ENCODE peak calls at places on chromosomes 1 and 21, in five cellular contexts. A is Peyer's patch; U is cardiac fibroblast; V is psoas muscle; N is CD4-positive, alpha-beta memory T cell. T is an unnamed sample.

GRCh38 chr1:196678510-196678884 is 26.7 kb downstream of the CFH start:
- DNase-seq in U (peak; percentile 79), N (no peak), A (no peak), V (no peak), T (no peak)

GRCh38 chr1:153360190-153360589 is 2.5 kb downstream of the S100A9 start:
- DNase-seq in N (no peak), V (no peak), A (no peak), U (no peak), T (no peak)

GRCh38 chr1:30801826-30802198 is 44.2 kb upstream of the LAPTM5 start:
- DNase-seq in A (peak; percentile 92), N (peak; percentile 64), U (peak; percentile 65), V (peak; percentile 80), T (peak; percentile 91)

GRCh38 chr1:3015744-3016143 is 5.5 kb upstream of the ACTRT2 start:
- DNase-seq in A (no peak), U (no peak), V (no peak), N (no peak), T (no peak)

GRCh38 chr1:227369102-227369760 is 50.9 kb upstream of the CDC42BPA start:
- DNase-seq in V (no peak), N (no peak), U (no peak), A (no peak), T (no peak)

GRCh38 chr21:34743831-34744230 is 75.0 kb downstream of the CLIC6 start:
- DNase-seq in N (no peak), V (peak; percentile 72), A (no peak), U (peak; percentile 84), T (peak; percentile 41)

GRCh38 chr1:160418483-160418882 is 18.1 kb downstream of the VANGL2 start:
- DNase-seq in U (no peak), N (no peak), V (no peak), A (no peak), T (no peak)

GRCh38 chr1:183218981-183219621 is 33.0 kb downstream of the LAMC2 start:
- DNase-seq in N (peak; percentile 53), V (no peak), A (no peak), U (no peak), T (no peak)

GRCh38 chr1:28058168-28058567 is 30.2 kb downstream of the EYA3 start:
- DNase-seq in U (no peak), N (no peak), V (no peak), A (no peak), T (no peak)

GRCh38 chr1:160362168-160362941 is 4.5 kb upstream of the NHLH1 start:
- DNase-seq in A (no peak), U (no peak), N (no peak), V (no peak), T (no peak)

GRCh38 chr1:47940779-47941178 is 56.4 kb downstream of the TRABD2B start:
- DNase-seq in U (no peak), A (no peak), N (no peak), V (no peak), T (no peak)

GRCh38 chr1:40199126-40199525 is 37.9 kb downstream of the RLF start:
- DNase-seq in V (no peak), N (no peak), A (no peak), U (no peak), T (no peak)

GRCh38 chr21:40029888-40030287 is 162.7 kb downstream of the PCP4 start:
- DNase-seq in V (no peak), U (no peak), A (no peak), N (no peak), T (no peak)

GRCh38 chr1:227792216-227793078 is 23.0 kb upstream of the PRSS38 start:
- DNase-seq in N (no peak), A (no peak), V (no peak), U (no peak), T (peak; percentile 4)

GRCh38 chr1:234871710-234872262 is 256.9 kb downstream of the TOMM20 start:
- DNase-seq in V (no peak), N (no peak), A (no peak), U (no peak), T (no peak)

GRCh38 chr1:160953030-160953429 is 1.6 kb downstream of the ITLN2 start:
- DNase-seq in N (no peak), U (peak; percentile 25), V (no peak), A (no peak), T (no peak)

GRCh38 chr21:41759214-41759840 is 7.5 kb downstream of the RIPK4 start:
- DNase-seq in U (no peak), A (no peak), N (no peak), V (no peak), T (no peak)
- H3K4me3 ChIP-seq in U (no peak overlapping the region), A (no peak overlapping the region), N (no peak overlapping the region), V (no peak overlapping the region), T (no peak overlapping the region)

GRCh38 chr1:155009221-155009711 is 6.7 kb downstream of the ZBTB7B start:
- DNase-seq in N (peak; percentile 64), U (no peak), V (no peak), A (no peak), T (no peak)
- H3K4me3 ChIP-seq in N (peak overlapping the region; percentile 76), U (no peak overlapping the region), V (peak overlapping the region; percentile 62), A (peak overlapping the region; percentile 55), T (peak overlapping the region; percentile 50)

DNA sequence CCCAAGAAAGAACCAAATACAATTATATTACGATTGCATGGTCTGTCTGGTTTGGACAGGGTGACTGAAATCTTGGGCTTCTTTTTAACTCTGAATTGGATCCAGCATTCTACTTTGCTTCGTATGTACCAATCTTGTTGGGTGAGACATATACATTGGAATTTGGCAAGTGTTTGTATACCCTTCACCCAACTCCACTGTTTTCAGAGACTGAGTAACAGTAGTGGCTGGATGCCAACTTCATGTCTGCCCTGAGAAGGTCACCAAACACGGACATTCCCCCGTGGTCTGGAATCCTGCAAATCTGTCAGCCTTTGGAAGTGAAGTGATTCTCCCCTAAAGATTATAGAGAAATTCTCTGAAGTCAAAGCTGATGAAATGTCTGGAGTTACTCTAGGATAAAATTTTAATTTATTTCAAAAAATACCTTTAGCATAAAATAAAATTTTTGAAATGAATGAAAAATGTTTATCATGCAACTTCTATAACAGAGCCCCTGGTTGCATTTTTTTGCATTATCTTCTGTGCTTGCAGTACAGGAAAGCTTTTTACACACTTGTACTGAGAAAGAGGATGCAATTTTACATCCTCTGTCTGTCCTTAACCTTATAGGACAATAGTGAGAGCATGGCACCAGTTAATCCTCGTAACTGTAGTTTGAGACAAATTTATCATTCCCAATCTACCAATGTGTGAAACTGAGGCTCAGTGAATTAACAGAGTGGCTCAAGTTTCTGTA is 201.8 kb downstream of the DISC1 start:
- DNase-seq in U (peak; percentile 99), A (no peak), N (no peak), V (no peak), T (no peak)
- H3K4me3 ChIP-seq in U (no peak overlapping the region), A (no peak overlapping the region), N (no peak overlapping the region), V (no peak overlapping the region), T (no peak overlapping the region)

DNA sequence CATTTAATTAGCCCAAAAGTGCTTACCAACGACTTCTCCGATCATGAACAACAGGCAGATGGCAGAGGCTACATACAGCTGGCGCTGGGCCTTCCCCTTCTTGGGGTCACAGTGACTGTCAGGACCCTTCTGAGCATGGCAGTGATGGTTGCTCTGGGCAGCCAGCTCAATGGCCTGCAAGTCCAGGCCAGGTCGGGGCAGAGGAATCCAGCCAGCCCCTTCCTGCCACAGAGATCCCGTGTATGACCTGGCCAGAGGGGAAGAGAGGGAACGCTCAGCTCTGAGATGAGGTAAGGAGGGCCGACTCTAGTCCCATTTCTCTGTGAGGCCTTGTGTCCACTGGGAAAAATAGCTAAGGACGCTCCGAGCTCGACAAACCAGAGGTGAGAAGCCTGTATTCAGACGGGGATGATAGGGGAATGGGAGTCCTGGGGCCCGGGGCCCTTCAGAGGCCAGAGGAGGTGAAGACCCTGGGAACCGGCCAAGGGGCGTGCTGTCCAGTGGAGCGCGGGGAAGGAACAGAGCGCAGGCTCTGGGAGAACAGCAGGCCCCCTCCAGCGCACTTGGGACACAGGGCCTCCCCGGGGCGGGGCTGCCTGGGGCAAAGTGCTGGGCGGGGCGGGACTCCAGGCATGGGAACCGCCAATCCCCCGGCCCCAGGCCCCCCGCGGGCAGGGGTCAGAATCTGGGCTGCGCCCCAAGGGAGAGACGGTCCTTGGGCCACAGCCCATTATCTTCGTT is 777 bp downstream of the SLC30A2 start:
- DNase-seq in V (peak; percentile 29), N (no peak), U (no peak), A (no peak), T (no peak)
- H3K4me3 ChIP-seq in V (peak overlapping the region; percentile 53), N (no peak overlapping the region), U (no peak overlapping the region), A (peak overlapping the region; percentile 40), T (no peak overlapping the region)

GRCh38 chr21:45410865-45411809 is 6.2 kb downstream of the COL18A1 start:
- DNase-seq in N (peak; percentile 7), A (no peak), V (peak; percentile 15), U (no peak), T (no peak)

GRCh38 chr21:45411810-45412206 is 6.8 kb downstream of the COL18A1 start:
- DNase-seq in V (peak; percentile 2), U (no peak), A (no peak), N (no peak), T (no peak)

GRCh38 chr21:45409466-45410150 is 4.6 kb downstream of the COL18A1 start:
- DNase-seq in V (peak; percentile 39), A (no peak), N (peak; percentile 3), U (no peak), T (no peak)

GRCh38 chr21:45408811-45409261 is 3.9 kb downstream of the COL18A1 start:
- DNase-seq in V (peak; percentile 11), A (no peak), U (no peak), N (peak; percentile 31), T (no peak)

DNA sequence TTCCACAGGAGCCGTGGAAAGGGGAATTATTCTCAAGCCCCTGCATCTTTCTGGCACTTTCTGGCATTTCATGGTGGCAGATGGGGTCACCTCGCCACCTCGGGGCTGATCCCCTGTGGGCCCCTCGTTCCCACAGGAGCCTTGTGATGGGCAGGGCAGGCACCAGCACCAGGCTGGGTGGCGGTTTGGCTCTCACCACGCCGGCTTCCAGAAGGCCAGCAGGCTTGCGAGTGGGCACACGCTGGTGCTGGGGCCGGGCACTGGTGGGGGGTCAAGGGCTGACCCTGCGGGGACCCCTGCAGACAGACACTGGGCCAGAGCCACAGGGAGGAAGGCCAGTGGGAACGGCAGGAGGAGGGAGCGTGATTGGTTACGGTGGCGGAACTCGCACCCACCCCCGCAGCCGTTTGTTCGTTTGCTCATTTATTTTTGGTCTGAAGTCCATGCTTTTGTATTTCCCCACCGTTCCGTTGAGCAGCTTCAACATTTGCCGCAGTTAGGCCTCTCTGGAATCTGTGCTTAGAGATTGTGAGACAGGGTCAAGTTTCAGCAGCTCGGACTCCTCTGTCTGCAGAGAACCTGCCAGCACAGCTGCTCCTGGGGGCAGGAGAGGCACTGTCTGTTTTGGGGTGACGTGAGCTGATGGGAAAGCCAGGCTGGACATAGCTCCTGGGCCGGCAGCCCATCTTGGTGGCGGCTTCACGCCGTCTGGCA is 5.3 kb downstream of the COL18A1 start:
- DNase-seq in V (peak; percentile 23), N (peak; percentile 7), U (no peak), A (no peak), T (no peak)
- H3K4me3 ChIP-seq in V (peak overlapping the region; percentile 19), N (no peak overlapping the region), U (no peak overlapping the region), A (no peak overlapping the region), T (no peak overlapping the region)

GRCh38 chr1:35887508-35887907 is 4.5 kb downstream of the AGO1 start:
- DNase-seq in V (no peak), U (no peak), N (no peak), A (no peak), T (no peak)

GRCh38 chr1:35886606-35887431 is 3.8 kb downstream of the AGO1 start:
- DNase-seq in U (peak; percentile 12), V (no peak), N (no peak), A (peak; percentile 52), T (no peak)

GRCh38 chr1:35888255-35888654 is 5.2 kb downstream of the AGO1 start:
- DNase-seq in A (peak; percentile 48), V (no peak), N (no peak), U (no peak), T (no peak)

GRCh38 chr1:35884934-35885333 is 1.9 kb downstream of the AGO1 start:
- DNase-seq in U (no peak), V (no peak), A (no peak), N (no peak), T (no peak)

GRCh38 chr1:35885961-35886558 is 3.1 kb downstream of the AGO1 start:
- DNase-seq in U (no peak), V (no peak), N (no peak), A (no peak), T (no peak)
- H3K4me3 ChIP-seq in U (no peak overlapping the region), V (no peak overlapping the region), N (no peak overlapping the region), A (no peak overlapping the region), T (no peak overlapping the region)

T was measured in tibial nerve.